ENCODE peak calls at places on chromosomes 16 and 17, in five cellular contexts. O, W, F, L and C are unnamed samples.
A peak's percentile ranks its signal among the peaks of the same experiment; 100 is the strongest.

GRCh38 chr16:50247123-50247905 is 19.0 kb upstream of the ADCY7 start:
- DNase-seq in O (no peak), W (no peak), F (no peak), L (no peak), C (no peak)

GRCh38 chr17:42281571-42282096 is 5.4 kb upstream of the STAT5B start:
- DNase-seq in O (no peak), W (no peak), F (no peak), L (no peak), C (peak; percentile 24)

GRCh38 chr16:31107465-31107867 is 720 bp upstream of the BCKDK start:
- DNase-seq in O (peak; percentile 51), W (no peak), F (no peak), L (no peak), C (no peak)

GRCh38 chr17:57286372-57287105 is 30.2 kb downstream of the MSI2 start:
- DNase-seq in O (no peak), W (no peak), F (no peak), L (no peak), C (no peak)

GRCh38 chr16:85445779-85446222 is 167.3 kb upstream of the GSE1 start:
- DNase-seq in O (no peak), W (no peak), F (no peak), L (peak; percentile 21), C (peak; percentile 85)

GRCh38 chr16:29745126-29745852 is 501 bp downstream of the C16orf54 start:
- DNase-seq in O (peak; percentile 77), W (peak; percentile 66), F (no peak), L (peak; percentile 4), C (no peak)

GRCh38 chr16:4675864-4676786 is 17.2 kb upstream of the NUDT16L1 start:
- DNase-seq in O (peak; percentile 82), W (peak; percentile 65), F (no peak), L (no peak), C (no peak)

GRCh38 chr17:40452921-40453378 is 9.7 kb downstream of the IGFBP4 start:
- DNase-seq in O (no peak), W (no peak), F (peak; percentile 17), L (no peak), C (peak; percentile 36)

GRCh38 chr16:77169650-77170236 is 21.2 kb upstream of the MON1B start:
- DNase-seq in O (peak; percentile 63), W (peak; percentile 30), F (peak; percentile 48), L (peak; percentile 38), C (peak; percentile 47)

GRCh38 chr17:11671151-11671550 is 72.9 kb downstream of the DNAH9 start:
- DNase-seq in O (no peak), W (no peak), F (no peak), L (peak; percentile 6), C (no peak)

GRCh38 chr16:57901480-57902069 is 69.4 kb downstream of the CNGB1 start:
- DNase-seq in O (no peak), W (no peak), F (no peak), L (no peak), C (no peak)

GRCh38 chr17:55347341-55347740 is 74.3 kb downstream of the MMD start:
- DNase-seq in O (no peak), W (no peak), F (no peak), L (no peak), C (no peak)

GRCh38 chr17:75371981-75372380 is 33.5 kb downstream of the GRB2 start:
- DNase-seq in O (peak; percentile 42), W (no peak), F (no peak), L (no peak), C (no peak)